ENCODE peak calls at places on chromosomes 2 and 18, in six cellular contexts. One of them, this sample, is unnamed.

GRCh38 chr2:157170299-157170698 is 87.2 kb upstream of the GALNT5 start:
- DNase-seq in fibroblast of pulmonary artery: no peak
- DNase-seq in colonic mucosa: no peak
- DNase-seq in hypothalamus: no peak
- DNase-seq in CD8-positive, alpha-beta memory T cell: no peak
- DNase-seq in EH: peak
- DNase-seq in this sample: no peak

GRCh38 chr2:119223521-119224390 is at the start of gene STEAP3:
- DNase-seq in fibroblast of pulmonary artery: peak
- DNase-seq in colonic mucosa: peak
- DNase-seq in hypothalamus: no peak
- DNase-seq in CD8-positive, alpha-beta memory T cell: no peak
- DNase-seq in EH: peak
- DNase-seq in this sample: peak

GRCh38 chr2:236794558-236794957 is 224.9 kb downstream of the ACKR3 start:
- DNase-seq in fibroblast of pulmonary artery: no peak
- DNase-seq in colonic mucosa: no peak
- DNase-seq in hypothalamus: no peak
- DNase-seq in CD8-positive, alpha-beta memory T cell: no peak
- DNase-seq in EH: no peak
- DNase-seq in this sample: no peak

GRCh38 chr2:43051316-43051715 is 175.1 kb downstream of the ZFP36L2 start:
- DNase-seq in fibroblast of pulmonary artery: peak
- DNase-seq in colonic mucosa: peak
- DNase-seq in hypothalamus: no peak
- DNase-seq in CD8-positive, alpha-beta memory T cell: no peak
- DNase-seq in EH: peak
- DNase-seq in this sample: peak

GRCh38 chr2:181193550-181193949 is 213.1 kb downstream of the UBE2E3 start:
- DNase-seq in fibroblast of pulmonary artery: no peak
- DNase-seq in colonic mucosa: no peak
- DNase-seq in hypothalamus: no peak
- DNase-seq in CD8-positive, alpha-beta memory T cell: no peak
- DNase-seq in EH: no peak
- DNase-seq in this sample: no peak

GRCh38 chr2:131039908-131040660 is 53.2 kb downstream of the FAM168B start:
- DNase-seq in fibroblast of pulmonary artery: peak
- DNase-seq in colonic mucosa: no peak
- DNase-seq in hypothalamus: no peak
- DNase-seq in CD8-positive, alpha-beta memory T cell: no peak
- DNase-seq in EH: no peak
- DNase-seq in this sample: peak

GRCh38 chr18:47397671-47398319 is 146.3 kb upstream of the SKOR2 start:
- DNase-seq in fibroblast of pulmonary artery: no peak
- DNase-seq in colonic mucosa: peak
- DNase-seq in hypothalamus: no peak
- DNase-seq in CD8-positive, alpha-beta memory T cell: no peak
- DNase-seq in EH: no peak
- DNase-seq in this sample: peak

GRCh38 chr2:156199588-156199987 is 132.9 kb downstream of the NR4A2 start:
- DNase-seq in fibroblast of pulmonary artery: no peak
- DNase-seq in colonic mucosa: no peak
- DNase-seq in hypothalamus: no peak
- DNase-seq in CD8-positive, alpha-beta memory T cell: no peak
- DNase-seq in EH: no peak
- DNase-seq in this sample: no peak

GRCh38 chr2:155377931-155378444 is 679.5 kb downstream of the KCNJ3 start:
- DNase-seq in fibroblast of pulmonary artery: peak
- DNase-seq in colonic mucosa: no peak
- DNase-seq in hypothalamus: no peak
- DNase-seq in CD8-positive, alpha-beta memory T cell: no peak
- DNase-seq in EH: no peak
- DNase-seq in this sample: peak

GRCh38 chr2:71748227-71748626 is 294.9 kb downstream of the DYSF start:
- DNase-seq in fibroblast of pulmonary artery: peak
- DNase-seq in colonic mucosa: no peak
- DNase-seq in hypothalamus: no peak
- DNase-seq in CD8-positive, alpha-beta memory T cell: no peak
- DNase-seq in EH: peak
- DNase-seq in this sample: peak

GRCh38 chr2:54673501-54673998 is 49.9 kb upstream of the EML6 start:
- DNase-seq in fibroblast of pulmonary artery: peak
- DNase-seq in colonic mucosa: peak
- DNase-seq in hypothalamus: no peak
- DNase-seq in CD8-positive, alpha-beta memory T cell: no peak
- DNase-seq in EH: no peak
- DNase-seq in this sample: peak

GRCh38 chr2:159753797-159754196 is 41.5 kb downstream of the MARCHF7 start:
- DNase-seq in fibroblast of pulmonary artery: no peak
- DNase-seq in colonic mucosa: no peak
- DNase-seq in hypothalamus: no peak
- DNase-seq in CD8-positive, alpha-beta memory T cell: no peak
- DNase-seq in EH: no peak
- DNase-seq in this sample: no peak

GRCh38 chr2:2870106-2870505 is 507.5 kb downstream of the EIPR1 start:
- DNase-seq in fibroblast of pulmonary artery: no peak
- DNase-seq in colonic mucosa: no peak
- DNase-seq in hypothalamus: no peak
- DNase-seq in CD8-positive, alpha-beta memory T cell: no peak
- DNase-seq in EH: no peak
- DNase-seq in this sample: no peak

GRCh38 chr2:10389191-10389590 is 58.9 kb downstream of the ODC1 start:
- DNase-seq in fibroblast of pulmonary artery: no peak
- DNase-seq in colonic mucosa: no peak
- DNase-seq in hypothalamus: no peak
- DNase-seq in CD8-positive, alpha-beta memory T cell: no peak
- DNase-seq in EH: no peak
- DNase-seq in this sample: no peak

GRCh38 chr18:26322892-26323653 is 96.8 kb downstream of the TAF4B start:
- DNase-seq in fibroblast of pulmonary artery: peak
- DNase-seq in colonic mucosa: no peak
- DNase-seq in hypothalamus: no peak
- DNase-seq in CD8-positive, alpha-beta memory T cell: no peak
- DNase-seq in EH: peak
- DNase-seq in this sample: no peak

GRCh38 chr2:228987441-228988155 is 283.5 kb downstream of the PID1 start:
- DNase-seq in fibroblast of pulmonary artery: no peak
- DNase-seq in colonic mucosa: no peak
- DNase-seq in hypothalamus: no peak
- DNase-seq in CD8-positive, alpha-beta memory T cell: no peak
- DNase-seq in EH: peak
- DNase-seq in this sample: no peak

This sample was measured in dermis blood vessel endothelial cell.